ENCODE peak calls at places on chromosomes 2 and 18, in ten cellular contexts. F is neuronal stem cell; D is adipocyte; W is BJ; T is IMR-90; B is GM06990; I is H7; C is neural progenitor cell; Q is right lobe of liver; R is CD8-positive, alpha-beta T cell. M is an unnamed sample.

GRCh38 chr2:3627500-3628100 is 30.4 kb upstream of the ALLC start:
- DNase-seq in F (no peak), D (no peak), W (no peak), T (no peak), B (no peak), I (peak; percentile 31), C (no peak), Q (no peak), R (no peak), M (peak; percentile 3)

GRCh38 chr2:120262761-120263428 is 10.2 kb downstream of the RALB start:
- DNase-seq in F (no peak), D (peak; percentile 73), W (no peak), T (peak; percentile 63), B (no peak), I (no peak), C (peak; percentile 40), Q (no peak), R (no peak), M (no peak)

GRCh38 chr2:241217320-241218031 is 29.0 kb downstream of the ANO7 start:
- DNase-seq in F (peak; percentile 71), D (peak; percentile 84), W (no peak), T (peak; percentile 72), B (peak; percentile 79), I (peak; percentile 99), C (peak; percentile 92), Q (peak; percentile 76), R (no peak), M (peak; percentile 59)

GRCh38 chr18:5463390-5463789 is 80.4 kb downstream of the EPB41L3 start:
- DNase-seq in F (no peak), D (no peak), W (peak; percentile 26), T (peak; percentile 93), B (no peak), I (no peak), C (no peak), Q (no peak), R (no peak), M (peak; percentile 48)

GRCh38 chr2:237282568-237283128 is 131.3 kb downstream of the COL6A3 start:
- DNase-seq in F (no peak), D (peak; percentile 52), W (no peak), T (peak; percentile 93), B (no peak), I (no peak), C (no peak), Q (no peak), R (no peak), M (no peak)

GRCh38 chr18:48947583-48947982 is 3.2 kb downstream of the SMAD7 start:
- DNase-seq in F (no peak), D (peak; percentile 60), W (no peak), T (no peak), B (no peak), I (peak; percentile 26), C (no peak), Q (peak; percentile 76), R (no peak), M (peak; percentile 55)

GRCh38 chr2:26687785-26688184 is 4.7 kb upstream of the KCNK3 start:
- DNase-seq in F (no peak), D (no peak), W (no peak), T (no peak), B (no peak), I (no peak), C (peak; percentile 60), Q (no peak), R (no peak), M (no peak)

GRCh38 chr18:12455511-12455910 is 47.8 kb downstream of the PRELID3A start:
- DNase-seq in F (no peak), D (no peak), W (no peak), T (peak; percentile 79), B (no peak), I (no peak), C (no peak), Q (no peak), R (no peak), M (no peak)

DNA sequence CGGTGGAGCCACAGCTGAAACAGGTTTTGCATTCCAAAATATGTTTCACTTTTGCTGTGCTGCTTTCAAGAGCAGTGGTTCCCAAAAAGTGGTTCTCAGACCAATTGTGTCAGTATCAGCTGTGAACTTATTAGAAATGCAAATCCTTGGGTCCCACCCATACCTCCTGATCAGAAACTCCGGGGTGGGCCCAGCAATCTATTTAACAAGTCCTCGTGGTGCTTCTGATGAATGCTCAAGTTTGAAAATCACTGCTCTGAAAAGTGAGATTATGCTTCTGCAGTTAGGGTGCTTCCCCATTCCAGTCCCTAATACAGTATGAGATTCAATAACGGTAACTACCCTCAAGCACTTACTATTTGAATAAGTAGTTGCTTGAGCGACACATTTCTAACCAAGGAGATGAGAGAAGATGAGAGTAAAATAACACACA is 17.8 kb upstream of the TCF4 start:
- DNase-seq in F (no peak), D (no peak), W (no peak), T (no peak), B (no peak), I (no peak), C (no peak), Q (no peak), R (no peak), M (no peak)
- H3K36me3 ChIP-seq in F (no peaks in the 10 kb centered on the region), D (no peaks in the 10 kb centered on the region), W (no peaks in the 10 kb centered on the region), T (no peaks in the 10 kb centered on the region), B (no peaks in the 10 kb centered on the region), I (no peaks in the 10 kb centered on the region), C (no peaks in the 10 kb centered on the region), Q (no peaks in the 10 kb centered on the region), R (no peaks in the 10 kb centered on the region), M (no peaks in the 10 kb centered on the region)

GRCh38 chr2:190963088-190963487 is 50.9 kb downstream of the STAT1 start:
- DNase-seq in F (no peak), D (no peak), W (no peak), T (no peak), B (no peak), I (no peak), C (no peak), Q (no peak), R (no peak), M (no peak)

GRCh38 chr2:190965580-190966222 is 48.3 kb downstream of the STAT1 start:
- DNase-seq in F (no peak), D (no peak), W (no peak), T (no peak), B (no peak), I (no peak), C (no peak), Q (no peak), R (no peak), M (no peak)

GRCh38 chr2:190959911-190960788 is 53.8 kb downstream of the STAT1 start:
- DNase-seq in F (no peak), D (no peak), W (no peak), T (peak; percentile 71), B (no peak), I (no peak), C (no peak), Q (no peak), R (no peak), M (no peak)

GRCh38 chr2:190961918-190962487 is 52.0 kb downstream of the STAT1 start:
- DNase-seq in F (no peak), D (no peak), W (no peak), T (no peak), B (no peak), I (no peak), C (no peak), Q (no peak), R (no peak), M (no peak)

DNA sequence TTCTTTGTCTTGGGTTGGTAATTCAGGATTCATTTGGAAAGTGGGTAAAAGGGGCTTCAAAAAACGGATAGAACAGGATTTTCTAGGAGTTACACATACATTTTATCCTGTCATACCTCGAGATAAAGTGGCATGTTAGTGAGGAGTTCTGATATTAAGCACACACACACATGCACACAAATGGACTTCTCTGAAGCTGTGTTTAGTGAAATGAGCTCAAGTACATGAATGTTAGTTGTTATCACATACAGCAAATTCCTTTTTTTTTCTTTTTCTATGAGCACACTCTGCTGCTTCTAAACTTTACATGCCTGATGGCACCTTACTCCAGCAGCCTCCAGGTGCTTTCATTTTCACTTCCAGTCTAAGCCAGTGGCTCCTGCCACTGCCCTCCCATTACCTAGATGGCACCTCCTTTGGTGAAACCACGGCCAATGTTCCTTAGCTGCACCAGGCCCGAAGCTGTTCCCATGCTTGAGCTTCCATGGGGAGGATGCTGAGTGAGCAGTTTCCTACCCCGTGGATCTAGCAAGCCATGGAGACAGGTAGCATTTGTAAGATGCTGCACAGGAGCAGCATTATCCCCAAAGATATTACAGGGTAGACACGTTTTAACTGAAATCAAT is 49.7 kb downstream of the STAT1 start:
- DNase-seq in F (no peak), D (no peak), W (no peak), T (no peak), B (no peak), I (no peak), C (no peak), Q (no peak), R (no peak), M (no peak)
- H3K36me3 ChIP-seq in F (peaks cover 5% of the 10 kb centered on the region), D (peaks cover 89% of the 10 kb centered on the region), W (peaks cover 7% of the 10 kb centered on the region), T (peaks cover 19% of the 10 kb centered on the region), B (peaks cover 17% of the 10 kb centered on the region), I (no peaks in the 10 kb centered on the region), C (no peaks in the 10 kb centered on the region), Q (peaks cover 11% of the 10 kb centered on the region), R (peaks cover 31% of the 10 kb centered on the region), M (peaks cover 3% of the 10 kb centered on the region)

GRCh38 chr2:218567797-218568189 is 358 bp downstream of the USP37 start:
- DNase-seq in F (no peak), D (no peak), W (no peak), T (no peak), B (no peak), I (no peak), C (no peak), Q (no peak), R (no peak), M (no peak)

GRCh38 chr2:218566296-218566695 is 1.9 kb downstream of the USP37 start:
- DNase-seq in F (no peak), D (no peak), W (no peak), T (no peak), B (no peak), I (no peak), C (no peak), Q (no peak), R (no peak), M (no peak)

GRCh38 chr2:218568190-218569037 is at the start of the genes CNOT9 and USP37:
- DNase-seq in F (peak; percentile 99), D (peak; percentile 100), W (peak; percentile 87), T (peak; percentile 97), B (peak; percentile 99), I (peak; percentile 95), C (peak; percentile 100), Q (peak; percentile 100), R (peak; percentile 100), M (peak; percentile 100)

GRCh38 chr2:218569038-218569431 is 396 bp downstream of the CNOT9 start:
- DNase-seq in F (no peak), D (peak; percentile 84), W (no peak), T (peak; percentile 83), B (no peak), I (no peak), C (peak; percentile 79), Q (peak; percentile 55), R (peak; percentile 12), M (no peak)

GRCh38 chr2:218564056-218564455 is 4.1 kb downstream of the USP37 start:
- DNase-seq in F (no peak), D (no peak), W (no peak), T (no peak), B (no peak), I (no peak), C (no peak), Q (no peak), R (no peak), M (no peak)
- H3K36me3 ChIP-seq in F (peaks cover 4% of the 10 kb centered on the region), D (peaks cover 32% of the 10 kb centered on the region), W (no peaks in the 10 kb centered on the region), T (peaks cover 7% of the 10 kb centered on the region), B (peaks cover 1% of the 10 kb centered on the region), I (peaks cover 10% of the 10 kb centered on the region), C (peaks cover 16% of the 10 kb centered on the region), Q (no peaks in the 10 kb centered on the region), R (peaks cover 16% of the 10 kb centered on the region), M (peaks cover 15% of the 10 kb centered on the region)

GRCh38 chr2:61185329-61185728 is 23.3 kb downstream of the C2orf74 start:
- DNase-seq in F (no peak), D (no peak), W (no peak), T (no peak), B (no peak), I (no peak), C (peak; percentile 6), Q (no peak), R (no peak), M (no peak)
- H3K36me3 ChIP-seq in F (peaks cover 45% of the 10 kb centered on the region), D (peaks cover 89% of the 10 kb centered on the region), W (peaks cover 26% of the 10 kb centered on the region), T (peaks cover 70% of the 10 kb centered on the region), B (peaks cover 30% of the 10 kb centered on the region), I (peaks cover 46% of the 10 kb centered on the region), C (peaks cover 31% of the 10 kb centered on the region), Q (peaks cover 28% of the 10 kb centered on the region), R (peaks cover 70% of the 10 kb centered on the region), M (peaks cover 3% of the 10 kb centered on the region)

M was measured in heart right ventricle.